ENCODE peak calls at places on chromosomes 16 and 17, in eight cellular contexts. Z, A, G, P, V, B, X and S are unnamed samples.

GRCh38 chr17:46764709-46765401 is 53.6 kb downstream of the WNT3 start:
- DNase-seq in G (peak; percentile 78), X (peak; percentile 86), V (no peak), Z (peak; percentile 92), B (peak; percentile 71), A (no peak), P (no peak), S (no peak)

GRCh38 chr17:751269-752001 is 629 bp downstream of the GEMIN4 start:
- DNase-seq in Z (peak; percentile 69), V (peak; percentile 73), X (peak; percentile 43), G (peak; percentile 26), B (peak; percentile 30), A (peak; percentile 44), P (no peak), S (no peak)

GRCh38 chr17:13925579-13925978 is 143.7 kb upstream of the COX10 start:
- DNase-seq in B (no peak), V (no peak), Z (no peak), A (no peak), P (no peak), G (no peak), X (no peak), S (no peak)

GRCh38 chr16:16095646-16096045 is 127.6 kb downstream of the ABCC6 start:
- DNase-seq in G (no peak), A (no peak), Z (no peak), P (no peak), V (no peak), B (no peak), X (no peak), S (no peak)

GRCh38 chr17:37050905-37051304 is 102.2 kb downstream of the AATF start:
- DNase-seq in G (no peak), B (no peak), X (no peak), Z (no peak), P (no peak), V (no peak), A (no peak), S (no peak)

GRCh38 chr16:77302685-77303084 is 103.5 kb downstream of the SYCE1L start:
- DNase-seq in V (no peak), A (no peak), X (no peak), B (no peak), G (no peak), Z (no peak), P (no peak), S (no peak)

GRCh38 chr16:54174750-54175149 is 111.8 kb downstream of the IRX3 start:
- DNase-seq in B (no peak), V (no peak), Z (no peak), G (no peak), A (no peak), P (no peak), X (no peak), S (no peak)

GRCh38 chr17:44523672-44523972 is 20.4 kb upstream of the GPATCH8 start:
- DNase-seq in Z (no peak), B (no peak), P (no peak), X (no peak), G (no peak), V (no peak), A (no peak), S (no peak)

GRCh38 chr16:75238853-75239371 is 12.5 kb downstream of the BCAR1 start:
- DNase-seq in A (no peak), P (peak; percentile 92), Z (no peak), B (no peak), V (no peak), G (no peak), X (no peak), S (no peak)

GRCh38 chr17:17414316-17414937 is 62.4 kb upstream of the MED9 start:
- DNase-seq in V (no peak), G (no peak), X (no peak), P (no peak), A (no peak), Z (peak; percentile 77), B (peak; percentile 37), S (no peak)

GRCh38 chr17:4881761-4882555 is 17.4 kb upstream of the C17orf107 start:
- DNase-seq in X (peak; percentile 79), B (peak; percentile 65), Z (peak; percentile 81), P (no peak), G (peak; percentile 58), V (peak; percentile 83), A (peak; percentile 74), S (peak; percentile 42)

GRCh38 chr16:20191566-20191965 is 117.9 kb upstream of the GPR139 start:
- DNase-seq in Z (no peak), P (no peak), A (no peak), X (no peak), V (no peak), G (no peak), B (no peak), S (no peak)

GRCh38 chr16:14121135-14121534 is 50.0 kb downstream of the MRTFB start:
- DNase-seq in P (no peak), B (no peak), Z (no peak), X (no peak), G (no peak), V (no peak), A (no peak), S (no peak)

GRCh38 chr17:77726549-77726957 is 231.9 kb upstream of the TNRC6C start:
- DNase-seq in X (no peak), Z (no peak), P (no peak), V (peak; percentile 38), B (no peak), G (no peak), A (peak; percentile 11), S (no peak)

GRCh38 chr17:50421308-50422031 is 4.5 kb upstream of the ACSF2 start:
- DNase-seq in B (no peak), V (no peak), G (no peak), P (no peak), Z (no peak), A (no peak), X (no peak), S (no peak)

DNA sequence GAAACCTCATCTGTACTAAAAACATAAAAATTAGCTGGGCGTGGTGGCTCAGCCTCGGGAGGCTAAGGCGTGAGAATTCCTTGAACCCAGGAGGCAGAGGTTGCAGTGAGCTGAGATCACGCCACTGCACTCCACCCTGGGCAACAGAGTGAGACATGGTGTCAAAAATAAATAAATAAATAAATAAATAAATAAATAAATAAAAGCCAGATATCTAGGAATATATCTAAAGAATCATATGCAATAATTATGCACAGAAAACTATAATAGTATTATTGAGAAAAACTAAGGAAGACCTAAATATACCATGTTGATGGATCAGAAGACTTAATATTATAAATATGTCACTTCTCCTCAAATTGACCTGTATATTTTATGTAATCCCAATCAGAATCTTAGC is 37.0 kb downstream of the TMC7 start:
- DNase-seq in B (no peak), Z (no peak), X (no peak), P (no peak), A (no peak), G (no peak), V (no peak), S (no peak)
- H3K27ac ChIP-seq in B (no peak overlapping the region), Z (no peak overlapping the region), X (no peak overlapping the region), P (no peak overlapping the region), A (no peak overlapping the region), G (no peak overlapping the region), V (no peak overlapping the region), S (no peak overlapping the region)

DNA sequence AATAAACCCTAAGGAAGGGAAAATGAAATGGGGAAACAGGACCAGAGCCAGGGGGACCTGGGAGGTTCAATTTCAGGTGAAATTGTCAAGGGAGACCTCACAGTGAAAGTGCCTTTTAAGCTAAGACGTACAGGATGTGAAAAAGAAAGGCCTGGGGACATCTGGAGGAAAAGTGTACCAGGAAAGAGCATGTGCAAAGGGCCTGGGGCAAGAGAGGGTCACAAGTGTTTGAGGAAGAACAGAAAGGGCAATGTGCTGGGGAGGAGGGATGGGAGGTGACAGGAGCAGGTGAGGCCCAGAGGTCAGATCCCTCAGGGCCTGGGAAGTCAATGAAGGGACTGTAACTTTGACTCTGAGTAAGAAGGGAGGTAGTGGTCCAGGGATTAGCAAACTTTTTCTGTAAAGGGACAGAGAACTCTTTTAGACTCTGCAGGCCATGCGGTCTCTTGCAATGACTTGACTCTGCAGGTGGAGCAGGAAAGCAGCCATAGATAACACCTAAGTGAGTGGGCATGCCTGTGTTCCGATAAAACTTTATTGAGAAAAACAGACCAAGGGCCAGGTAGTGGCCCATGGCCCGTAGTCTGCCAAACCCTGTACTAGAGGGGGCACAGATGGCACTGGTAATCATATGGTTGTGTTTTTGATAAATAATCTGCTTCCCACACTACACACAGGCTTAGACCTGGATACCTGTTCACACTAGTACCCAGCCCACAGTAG is 93.8 kb downstream of the LITAF start:
- DNase-seq in P (no peak), A (no peak), V (no peak), Z (no peak), G (no peak), B (no peak), X (no peak), S (no peak)
- H3K4me3 ChIP-seq in P (no peak overlapping the region), A (no peak overlapping the region), V (no peak overlapping the region), Z (no peak overlapping the region), G (no peak overlapping the region), B (no peak overlapping the region), X (no peak overlapping the region), S (no peak overlapping the region)

GRCh38 chr17:70562137-70562536 is 392.8 kb downstream of the KCNJ2 start:
- DNase-seq in B (no peak), X (no peak), P (no peak), A (no peak), Z (no peak), G (no peak), V (no peak), S (no peak)

GRCh38 chr17:70564006-70564620 is 394.8 kb downstream of the KCNJ2 start:
- DNase-seq in A (no peak), G (no peak), P (no peak), X (no peak), B (no peak), Z (no peak), V (no peak), S (no peak)

GRCh38 chr17:70558821-70559220 is 389.5 kb downstream of the KCNJ2 start:
- DNase-seq in V (no peak), X (no peak), Z (no peak), A (no peak), G (no peak), B (no peak), P (no peak), S (no peak)

GRCh38 chr17:70560471-70560870 is 391.1 kb downstream of the KCNJ2 start:
- DNase-seq in P (no peak), B (no peak), A (no peak), X (no peak), Z (no peak), V (no peak), G (no peak), S (no peak)

DNA sequence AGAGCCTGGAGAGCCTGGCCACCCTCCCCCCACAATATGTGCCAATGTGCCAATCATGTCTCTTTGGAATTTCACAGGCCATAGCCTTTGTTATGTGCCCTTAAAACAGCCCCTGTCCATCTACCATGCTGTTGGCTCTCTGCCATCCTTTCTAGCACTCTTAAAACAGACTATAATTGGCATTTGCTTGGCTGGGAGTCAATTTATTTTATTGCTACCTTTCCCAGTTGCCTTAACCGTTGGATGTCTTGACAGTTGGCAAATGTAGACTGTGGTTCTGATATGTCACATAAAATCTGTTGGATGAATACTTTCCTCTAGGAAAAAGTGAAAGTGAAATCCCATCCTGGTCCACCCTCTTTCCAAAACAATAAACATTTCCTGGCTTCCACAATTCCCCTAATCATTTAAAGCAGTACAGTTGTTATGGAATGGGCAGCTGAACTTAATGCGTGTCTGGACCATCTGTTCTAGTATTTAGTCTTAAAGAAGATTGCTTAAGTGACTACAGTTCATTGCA is 394.0 kb downstream of the KCNJ2 start:
- DNase-seq in B (no peak), G (peak; percentile 19), V (no peak), Z (no peak), P (no peak), A (peak; percentile 47), X (no peak), S (no peak)
- H3K27ac ChIP-seq in B (no peak overlapping the region), G (peak overlapping the region; percentile 7), V (no peak overlapping the region), Z (no peak overlapping the region), P (no peak overlapping the region), A (no peak overlapping the region), X (no peak overlapping the region), S (no peak overlapping the region)

GRCh38 chr17:66313325-66313724 is 10.9 kb downstream of the PRKCA start:
- DNase-seq in X (no peak), B (no peak), V (no peak), P (no peak), G (no peak), A (no peak), Z (no peak), S (no peak)
- H3K4me3 ChIP-seq in X (no peak overlapping the region), B (no peak overlapping the region), V (no peak overlapping the region), P (no peak overlapping the region), G (no peak overlapping the region), A (no peak overlapping the region), Z (no peak overlapping the region), S (no peak overlapping the region)